ENCODE peak calls at places on chromosomes 2 and 18, in eight cellular contexts. T is tibial artery, Z is Calu3, F is heart left ventricle, M is T1000, I is adrenal gland, X is memory B cell, P is mucosa of gallbladder. A is an unnamed sample.

GRCh38 chr2:216051350-216051749 is 30.3 kb downstream of the PECR start:
- DNase-seq in T (no peak), Z (no peak), F (no peak), M (no peak), I (no peak), X (no peak), P (no peak), A (no peak)

GRCh38 chr2:46091961-46092667 is 205.1 kb upstream of the EPAS1 start:
- DNase-seq in T (no peak), Z (no peak), F (no peak), M (no peak), I (no peak), X (no peak), P (no peak), A (no peak)

GRCh38 chr2:82959677-82960076 is 1499.4 kb downstream of the SUCLG1 start:
- DNase-seq in T (no peak), Z (no peak), F (no peak), M (no peak), I (no peak), X (no peak), P (no peak), A (no peak)

GRCh38 chr2:127104881-127105655 is 1.9 kb downstream of the BIN1 start:
- DNase-seq in T (peak), Z (no peak), F (no peak), M (no peak), I (peak), X (no peak), P (no peak), A (peak)

GRCh38 chr2:161101406-161101805 is 58.8 kb upstream of the TANK start:
- DNase-seq in T (no peak), Z (no peak), F (no peak), M (no peak), I (no peak), X (no peak), P (no peak), A (no peak)

GRCh38 chr18:3619746-3620145 is 169.8 kb downstream of the TGIF1 start:
- DNase-seq in T (no peak), Z (no peak), F (no peak), M (no peak), I (no peak), X (no peak), P (no peak), A (no peak)

GRCh38 chr2:99607454-99607853 is 117.6 kb upstream of the REV1 start:
- DNase-seq in T (no peak), Z (no peak), F (no peak), M (no peak), I (no peak), X (no peak), P (no peak), A (no peak)

GRCh38 chr2:231244382-231245252 is 46.2 kb downstream of the ARMC9 start:
- DNase-seq in T (no peak), Z (no peak), F (no peak), M (no peak), I (no peak), X (no peak), P (peak), A (no peak)

GRCh38 chr2:127085260-127085666 is 21.7 kb downstream of the BIN1 start:
- DNase-seq in T (no peak), Z (peak), F (no peak), M (no peak), I (no peak), X (no peak), P (peak), A (peak)

GRCh38 chr2:169237286-169237685 is 125.0 kb downstream of the LRP2 start:
- DNase-seq in T (no peak), Z (no peak), F (no peak), M (no peak), I (no peak), X (no peak), P (no peak), A (no peak)

GRCh38 chr18:26875040-26875654 is 9.6 kb upstream of the AQP4 start:
- DNase-seq in T (no peak), Z (peak), F (no peak), M (no peak), I (no peak), X (no peak), P (no peak), A (peak)

GRCh38 chr2:86105252-86105968 is at the start of gene POLR1A:
- DNase-seq in T (peak), Z (peak), F (peak), M (peak), I (peak), X (peak), P (peak), A (peak)

GRCh38 chr2:168136392-168136977 is 110.9 kb downstream of the STK39 start:
- DNase-seq in T (no peak), Z (no peak), F (no peak), M (no peak), I (no peak), X (no peak), P (no peak), A (peak)

GRCh38 chr2:121949271-121949670 is 193.8 kb downstream of the TSN start:
- DNase-seq in T (no peak), Z (no peak), F (no peak), M (no peak), I (no peak), X (no peak), P (no peak), A (no peak)

GRCh38 chr2:176873403-176873802 is 339.2 kb upstream of the HNRNPA3 start:
- DNase-seq in T (no peak), Z (no peak), F (no peak), M (no peak), I (no peak), X (no peak), P (no peak), A (no peak)

GRCh38 chr2:46134531-46135229 is 162.5 kb upstream of the EPAS1 start:
- DNase-seq in T (peak), Z (no peak), F (peak), M (no peak), I (peak), X (no peak), P (no peak), A (no peak)

GRCh38 chr18:3380384-3380961 is 69.5 kb upstream of the TGIF1 start:
- DNase-seq in T (no peak), Z (peak), F (no peak), M (no peak), I (no peak), X (no peak), P (no peak), A (no peak)

A was measured in HT-29.